ENCODE peak calls at places on chromosomes 16 and 17, in six cellular contexts. O is mesendoderm; W is fibroblast of lung; C is caudate nucleus; Y is psoas muscle; S is CD8-positive, alpha-beta T cell. H is an unnamed sample.

GRCh38 chr16:59060212-59060611 is 326.1 kb upstream of the GOT2 start:
- DNase-seq in O (no peak), W (peak), C (no peak), Y (no peak), S (no peak), H (no peak)

GRCh38 chr16:20851601-20852000 is 45.3 kb downstream of the REXO5 start:
- DNase-seq in O (no peak), W (peak), C (peak), Y (peak), S (no peak), H (no peak)

GRCh38 chr16:88561485-88562369 is 8.5 kb upstream of the ZC3H18 start:
- DNase-seq in O (peak), W (peak), C (peak), Y (peak), S (peak), H (no peak)

GRCh38 chr16:85947511-85948509 is 48.8 kb downstream of the IRF8 start:
- DNase-seq in O (no peak), W (no peak), C (no peak), Y (no peak), S (no peak), H (no peak)

GRCh38 chr17:3964203-3965122 is at the start of gene ATP2A3:
- DNase-seq in O (peak), W (no peak), C (no peak), Y (no peak), S (peak), H (no peak)

GRCh38 chr17:75406222-75406615 is 741 bp upstream of the GRB2 start:
- DNase-seq in O (no peak), W (peak), C (peak), Y (no peak), S (no peak), H (no peak)

GRCh38 chr16:77059441-77059840 is 131.5 kb upstream of the MON1B start:
- DNase-seq in O (no peak), W (no peak), C (no peak), Y (no peak), S (no peak), H (no peak)

GRCh38 chr17:47265983-47266541 is 12.4 kb downstream of the ITGB3 start:
- DNase-seq in O (no peak), W (peak), C (no peak), Y (no peak), S (no peak), H (no peak)

GRCh38 chr16:72092832-72093447 is 480 bp downstream of the TXNL4B start:
- DNase-seq in O (peak), W (peak), C (no peak), Y (no peak), S (no peak), H (no peak)

GRCh38 chr16:26521626-26522025 is 545.1 kb upstream of the C16orf82 start:
- DNase-seq in O (no peak), W (no peak), C (no peak), Y (no peak), S (no peak), H (no peak)

GRCh38 chr17:43753488-43754129 is 5.0 kb downstream of the SOST start:
- DNase-seq in O (no peak), W (peak), C (no peak), Y (no peak), S (no peak), H (no peak)

GRCh38 chr17:32723310-32723955 is 153.5 kb downstream of the MYO1D start:
- DNase-seq in O (peak), W (peak), C (peak), Y (no peak), S (no peak), H (no peak)

GRCh38 chr16:69241911-69242310 is 54.9 kb downstream of the SNTB2 start:
- DNase-seq in O (no peak), W (peak), C (no peak), Y (no peak), S (no peak), H (no peak)

GRCh38 chr16:11407047-11407982 is 62.1 kb downstream of the RMI2 start:
- DNase-seq in O (peak), W (peak), C (peak), Y (no peak), S (peak), H (peak)

GRCh38 chr17:54754560-54754959 is 146.1 kb upstream of the TOM1L1 start:
- DNase-seq in O (peak), W (no peak), C (no peak), Y (no peak), S (no peak), H (no peak)

GRCh38 chr16:82631701-82632685 is 5.2 kb downstream of the CDH13 start:
- DNase-seq in O (peak), W (no peak), C (no peak), Y (peak), S (no peak), H (no peak)

GRCh38 chr16:81567987-81568748 is 123.6 kb downstream of the CMIP start:
- DNase-seq in O (no peak), W (peak), C (no peak), Y (peak), S (no peak), H (no peak)

GRCh38 chr16:49015189-49015540 is 266.5 kb downstream of the CBLN1 start:
- DNase-seq in O (no peak), W (no peak), C (no peak), Y (no peak), S (no peak), H (no peak)

GRCh38 chr16:30605148-30605547 is 5.0 kb downstream of the ZNF689 start:
- DNase-seq in O (no peak), W (no peak), C (no peak), Y (no peak), S (no peak), H (no peak)

GRCh38 chr17:79464310-79465010 is 146.4 kb downstream of the RBFOX3 start:
- DNase-seq in O (no peak), W (no peak), C (no peak), Y (no peak), S (no peak), H (no peak)

GRCh38 chr17:81285179-81285878 is 9.8 kb downstream of the SLC38A10 start:
- DNase-seq in O (no peak), W (peak), C (peak), Y (peak), S (peak), H (no peak)

GRCh38 chr16:58082381-58082780 is 46.8 kb downstream of the CFAP20 start:
- DNase-seq in O (no peak), W (no peak), C (no peak), Y (no peak), S (no peak), H (no peak)

GRCh38 chr16:14487579-14487978 is 142.5 kb downstream of the PARN start:
- DNase-seq in O (peak), W (no peak), C (no peak), Y (no peak), S (no peak), H (no peak)

GRCh38 chr16:55503726-55504553 is 4.9 kb upstream of the LPCAT2 start:
- DNase-seq in O (no peak), W (no peak), C (no peak), Y (no peak), S (no peak), H (no peak)

GRCh38 chr17:75476274-75476673 is 19.8 kb downstream of the TMEM94 start:
- DNase-seq in O (no peak), W (peak), C (peak), Y (no peak), S (no peak), H (no peak)

GRCh38 chr16:27429330-27429871 is 27.4 kb downstream of the IL21R start:
- DNase-seq in O (no peak), W (no peak), C (no peak), Y (no peak), S (peak), H (no peak)

GRCh38 chr16:59573528-59574271 is 839.6 kb upstream of the GOT2 start:
- DNase-seq in O (no peak), W (peak), C (no peak), Y (no peak), S (no peak), H (no peak)

GRCh38 chr16:55039042-55039441 is 108.4 kb downstream of the IRX5 start:
- DNase-seq in O (no peak), W (no peak), C (no peak), Y (no peak), S (no peak), H (no peak)

GRCh38 chr16:5393070-5393469 is 295.5 kb upstream of the EEF2KMT start:
- DNase-seq in O (no peak), W (peak), C (no peak), Y (no peak), S (no peak), H (no peak)

GRCh38 chr16:1673424-1674151 is 4.5 kb upstream of the JPT2 start:
- DNase-seq in O (no peak), W (no peak), C (no peak), Y (no peak), S (no peak), H (no peak)

GRCh38 chr17:76142044-76143041 is 1.3 kb upstream of the FOXJ1 start:
- DNase-seq in O (no peak), W (no peak), C (no peak), Y (no peak), S (no peak), H (no peak)

GRCh38 chr17:80510132-80510531 is 33.7 kb upstream of the NPTX1 start:
- DNase-seq in O (no peak), W (no peak), C (no peak), Y (no peak), S (no peak), H (no peak)

GRCh38 chr16:23509763-23510153 is 536 bp downstream of the GGA2 start:
- DNase-seq in O (peak), W (peak), C (no peak), Y (no peak), S (peak), H (no peak)

GRCh38 chr16:54282202-54282922 is 4.2 kb downstream of the IRX3 start:
- DNase-seq in O (peak), W (peak), C (no peak), Y (peak), S (no peak), H (no peak)

GRCh38 chr17:45963889-45964288 is 35.2 kb upstream of the STH start:
- DNase-seq in O (no peak), W (no peak), C (no peak), Y (no peak), S (no peak), H (no peak)

GRCh38 chr16:66551362-66551761 is 1.0 kb upstream of the CKLF start:
- DNase-seq in O (peak), W (peak), C (no peak), Y (peak), S (peak), H (no peak)

GRCh38 chr16:46748775-46749705 is 896 bp upstream of the MYLK3 start:
- DNase-seq in O (no peak), W (no peak), C (no peak), Y (peak), S (no peak), H (no peak)

GRCh38 chr16:46743232-46743719 is 4.9 kb downstream of the MYLK3 start:
- DNase-seq in O (peak), W (peak), C (no peak), Y (no peak), S (no peak), H (no peak)

GRCh38 chr16:46747777-46748651 is at the start of gene MYLK3:
- DNase-seq in O (peak), W (no peak), C (no peak), Y (no peak), S (no peak), H (peak)

GRCh38 chr16:46745594-46745993 is 2.5 kb downstream of the MYLK3 start:
- DNase-seq in O (peak), W (no peak), C (no peak), Y (no peak), S (no peak), H (no peak)

GRCh38 chr16:46746821-46747776 is 1.0 kb downstream of the MYLK3 start:
- DNase-seq in O (peak), W (no peak), C (no peak), Y (peak), S (no peak), H (no peak)
- H3K27ac ChIP-seq in O (no peak), W (no peak), C (no peak), Y (peak), S (no peak), H (no peak)

GRCh38 chr17:82298538-82299421 is 18.6 kb downstream of the CD7 start:
- DNase-seq in O (no peak), W (no peak), C (no peak), Y (no peak), S (no peak), H (no peak)

GRCh38 chr17:82299452-82299851 is 18.0 kb downstream of the CD7 start:
- DNase-seq in O (no peak), W (no peak), C (no peak), Y (no peak), S (no peak), H (no peak)

GRCh38 chr17:82301300-82301915 is 16.0 kb downstream of the CD7 start:
- DNase-seq in O (no peak), W (no peak), C (no peak), Y (no peak), S (no peak), H (no peak)

GRCh38 chr17:82300707-82301270 is 16.6 kb downstream of the CD7 start:
- DNase-seq in O (peak), W (peak), C (no peak), Y (peak), S (peak), H (no peak)

DNA sequence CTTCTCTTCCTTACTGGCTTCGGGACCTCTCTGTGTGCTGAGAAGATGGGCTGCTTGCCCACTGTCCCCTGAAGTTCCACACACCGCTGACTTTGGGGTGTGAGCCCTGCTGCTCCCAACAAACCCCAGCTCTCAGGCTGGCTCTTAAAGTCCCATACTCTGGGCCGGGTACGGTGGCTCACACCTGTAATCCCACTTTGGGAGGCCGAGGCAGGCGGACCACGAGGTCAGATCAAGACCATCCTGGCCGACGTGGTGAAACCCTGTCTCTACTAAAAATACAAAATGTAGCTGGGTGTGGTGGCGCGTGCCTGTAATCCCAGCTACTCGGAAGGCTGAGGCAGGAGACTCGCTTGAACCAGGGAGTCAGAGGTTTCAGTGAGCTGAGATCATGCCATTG is 17.2 kb downstream of the CD7 start:
- DNase-seq in O (no peak), W (no peak), C (no peak), Y (no peak), S (no peak), H (no peak)
- H3K27ac ChIP-seq in O (no peak), W (no peak), C (no peak), Y (no peak), S (no peak), H (no peak)

GRCh38 chr17:1078831-1079561 is 82.1 kb downstream of the TIMM22 start:
- DNase-seq in O (peak), W (no peak), C (peak), Y (no peak), S (no peak), H (no peak)

GRCh38 chr17:1087381-1088241 is 90.7 kb downstream of the TIMM22 start:
- DNase-seq in O (peak), W (peak), C (peak), Y (peak), S (no peak), H (no peak)

GRCh38 chr17:1082579-1082978 is 85.7 kb downstream of the TIMM22 start:
- DNase-seq in O (no peak), W (peak), C (no peak), Y (no peak), S (no peak), H (no peak)

GRCh38 chr17:1078062-1078711 is 81.3 kb downstream of the TIMM22 start:
- DNase-seq in O (peak), W (no peak), C (no peak), Y (no peak), S (no peak), H (no peak)

GRCh38 chr17:1083451-1084187 is 86.7 kb downstream of the TIMM22 start:
- DNase-seq in O (no peak), W (peak), C (no peak), Y (no peak), S (no peak), H (no peak)
- H3K27ac ChIP-seq in O (no peak), W (no peak), C (no peak), Y (no peak), S (no peak), H (no peak)

GRCh38 chr17:57407287-57408063 is 151.2 kb downstream of the MSI2 start:
- DNase-seq in O (no peak), W (peak), C (no peak), Y (no peak), S (no peak), H (no peak)

GRCh38 chr17:57406131-57406980 is 150.0 kb downstream of the MSI2 start:
- DNase-seq in O (no peak), W (peak), C (peak), Y (no peak), S (no peak), H (no peak)

GRCh38 chr17:57405486-57406072 is 149.3 kb downstream of the MSI2 start:
- DNase-seq in O (no peak), W (peak), C (no peak), Y (no peak), S (no peak), H (no peak)

GRCh38 chr17:57408064-57408811 is 151.9 kb downstream of the MSI2 start:
- DNase-seq in O (peak), W (peak), C (peak), Y (no peak), S (peak), H (no peak)

DNA sequence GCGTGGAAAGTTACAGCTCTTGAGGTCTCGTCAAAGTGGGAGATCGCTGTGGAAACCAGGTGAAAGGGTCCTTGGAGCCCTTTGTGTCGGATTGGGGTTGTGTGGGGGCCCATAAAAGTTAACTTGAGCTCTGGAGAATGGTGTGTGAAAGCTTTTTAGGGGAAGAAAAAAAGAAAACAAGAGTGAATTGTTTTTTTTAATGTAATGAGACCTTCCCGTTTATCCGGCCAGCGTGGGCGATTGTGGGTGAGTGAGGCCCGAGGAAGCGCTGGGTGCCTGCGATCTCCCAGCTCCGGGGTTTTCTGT is 150.6 kb downstream of the MSI2 start:
- DNase-seq in O (no peak), W (no peak), C (no peak), Y (no peak), S (no peak), H (no peak)
- H3K27ac ChIP-seq in O (no peak), W (no peak), C (peak), Y (peak), S (no peak), H (no peak)

H was measured in iPS DF 6.9.